ENCODE peak calls at places on chromosomes 6 and 20, in four cellular contexts. N, Z, S and U are unnamed samples.

GRCh38 chr6:29442670-29443184 is 3.6 kb downstream of the OR10C1 start:
- DNase-seq in N (no peak), Z (no peak), S (no peak), U (no peak)

GRCh38 chr20:49592120-49592519 is 24.2 kb upstream of the PTGIS start:
- DNase-seq in N (no peak), Z (no peak), S (no peak), U (no peak)

GRCh38 chr20:38542994-38543906 is 37.7 kb upstream of the ADIG start:
- DNase-seq in N (no peak), Z (no peak), S (no peak), U (no peak)

GRCh38 chr6:111761783-111762312 is 111.4 kb downstream of the FYN start:
- DNase-seq in N (no peak), Z (no peak), S (no peak), U (no peak)

GRCh38 chr6:14499804-14500203 is 382.2 kb downstream of the CD83 start:
- DNase-seq in N (no peak), Z (no peak), S (no peak), U (peak)

GRCh38 chr6:168147205-168147738 is 68.3 kb upstream of the FRMD1 start:
- DNase-seq in N (no peak), Z (no peak), S (no peak), U (no peak)

GRCh38 chr20:10247440-10247839 is 28.8 kb downstream of the SNAP25 start:
- DNase-seq in N (no peak), Z (no peak), S (no peak), U (no peak)

GRCh38 chr20:33822423-33822822 is 11.3 kb downstream of the CHMP4B start:
- DNase-seq in N (no peak), Z (no peak), S (no peak), U (no peak)

GRCh38 chr6:89187504-89187903 is 29.7 kb downstream of the GABRR1 start:
- DNase-seq in N (no peak), Z (no peak), S (no peak), U (no peak)
- TF ChIP-seq FOSL1 in N (no peak), Z (no peak), S (no peak), U (no peak)

DNA sequence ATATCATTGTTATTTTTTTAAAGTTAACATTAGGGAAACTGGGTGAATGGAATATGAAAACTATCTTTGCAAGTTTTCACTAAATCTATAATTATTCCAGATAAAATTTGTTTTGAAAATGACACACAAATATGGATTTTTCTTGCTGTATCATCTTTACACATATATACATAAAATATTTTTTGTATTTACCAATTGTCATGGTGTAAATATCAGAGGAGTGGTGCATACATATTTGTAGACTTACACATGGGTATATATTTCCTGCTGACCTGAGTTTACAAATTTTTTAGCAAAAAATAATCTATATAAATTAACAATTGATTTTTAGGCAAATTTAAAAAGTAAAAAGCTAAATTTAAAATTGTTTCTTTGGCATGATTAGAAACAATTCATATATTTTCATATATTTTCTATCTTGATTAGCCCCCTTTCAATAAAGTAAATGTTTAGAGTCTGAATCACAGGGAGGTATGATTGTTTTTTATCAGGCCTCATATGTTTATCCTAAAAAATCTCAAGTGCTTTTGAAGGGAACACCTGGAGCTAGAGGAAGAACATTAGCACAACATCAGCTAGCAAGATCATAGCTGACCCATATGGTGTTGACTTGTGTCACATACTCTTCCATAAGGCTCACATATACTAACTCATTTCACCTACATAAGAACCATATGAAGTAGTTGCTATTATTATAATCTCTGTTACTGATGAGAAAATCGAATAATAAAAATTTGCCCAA is 671.8 kb upstream of the GJE1 start:
- DNase-seq in N (no peak), Z (no peak), S (no peak), U (no peak)
- TF ChIP-seq FOSL1 in N (no peak), Z (no peak), S (no peak), U (no peak)

DNA sequence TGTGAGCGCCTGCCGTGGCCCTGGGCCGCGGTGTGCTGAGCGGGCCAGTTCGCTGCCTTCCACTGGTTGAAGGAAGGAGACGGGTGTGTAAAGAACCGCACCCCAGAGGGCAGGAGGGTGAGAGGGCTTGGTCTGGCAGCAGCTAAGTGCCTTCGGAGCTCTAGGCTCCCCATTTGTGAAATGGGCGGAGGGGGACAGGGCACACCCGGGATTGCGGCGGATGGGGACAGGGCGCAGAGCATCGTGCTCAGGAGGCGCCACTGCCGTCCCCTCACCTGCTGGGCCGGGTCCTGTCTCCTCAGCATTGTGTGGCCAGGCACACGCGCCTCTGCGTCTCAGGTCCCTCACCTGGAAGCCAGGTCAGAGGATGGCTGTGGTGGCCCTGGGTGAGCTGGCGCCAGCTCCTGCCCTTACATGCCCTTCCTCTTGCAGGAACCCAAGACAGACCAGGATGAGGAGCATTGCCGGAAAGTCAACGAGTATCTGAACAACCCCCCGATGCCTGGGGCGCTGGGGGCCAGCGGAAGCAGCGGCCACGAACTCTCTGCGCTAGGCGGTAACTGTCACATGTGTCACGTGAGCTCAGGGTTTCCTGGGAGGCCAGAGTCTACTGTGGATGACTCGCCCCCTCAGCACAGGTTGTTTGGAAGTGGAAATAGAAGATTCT is 3.1 kb downstream of the ADRM1 start:
- DNase-seq in N (no peak), Z (no peak), S (no peak), U (no peak)
- TF ChIP-seq FOSL1 in N (no peak), Z (no peak), S (no peak), U (no peak)

GRCh38 chr20:5168582-5169396 is 42.0 kb downstream of the CDS2 start:
- DNase-seq in N (no peak), Z (no peak), S (no peak), U (no peak)

GRCh38 chr20:5171074-5171789 is 44.4 kb downstream of the CDS2 start:
- DNase-seq in N (no peak), Z (no peak), S (no peak), U (no peak)

GRCh38 chr20:5172167-5172586 is 45.4 kb downstream of the CDS2 start:
- DNase-seq in N (no peak), Z (no peak), S (no peak), U (no peak)

GRCh38 chr20:5171790-5172164 is 45.0 kb downstream of the CDS2 start:
- DNase-seq in N (peak), Z (no peak), S (no peak), U (no peak)

GRCh38 chr20:5170341-5170740 is 43.5 kb downstream of the CDS2 start:
- DNase-seq in N (no peak), Z (no peak), S (no peak), U (no peak)
- TF ChIP-seq FOSL1 in N (no peak), Z (no peak), S (no peak), U (no peak)

DNA sequence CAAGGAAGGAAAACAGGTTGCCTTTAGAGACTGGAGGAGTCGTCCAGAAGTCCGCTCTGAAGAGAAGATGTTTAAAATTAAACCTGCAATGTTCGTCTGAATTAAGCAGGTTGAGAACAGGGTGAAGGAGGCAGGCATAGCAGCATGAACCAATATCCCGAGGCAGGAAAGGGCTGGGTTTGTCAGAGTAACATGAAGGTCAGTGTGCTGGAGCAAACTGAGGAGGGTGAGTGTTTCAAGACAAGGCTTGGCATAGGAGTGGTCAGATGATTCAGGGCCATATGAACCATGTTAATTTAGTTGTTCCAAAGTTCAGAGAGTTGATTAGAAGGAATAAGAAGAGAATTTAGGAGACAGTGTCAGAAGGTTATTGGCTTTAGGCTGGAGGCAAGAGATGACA is 93.3 kb downstream of the UTRN start:
- DNase-seq in N (no peak), Z (no peak), S (no peak), U (no peak)
- TF ChIP-seq FOSL1 in N (no peak), Z (no peak), S (no peak), U (no peak)

DNA sequence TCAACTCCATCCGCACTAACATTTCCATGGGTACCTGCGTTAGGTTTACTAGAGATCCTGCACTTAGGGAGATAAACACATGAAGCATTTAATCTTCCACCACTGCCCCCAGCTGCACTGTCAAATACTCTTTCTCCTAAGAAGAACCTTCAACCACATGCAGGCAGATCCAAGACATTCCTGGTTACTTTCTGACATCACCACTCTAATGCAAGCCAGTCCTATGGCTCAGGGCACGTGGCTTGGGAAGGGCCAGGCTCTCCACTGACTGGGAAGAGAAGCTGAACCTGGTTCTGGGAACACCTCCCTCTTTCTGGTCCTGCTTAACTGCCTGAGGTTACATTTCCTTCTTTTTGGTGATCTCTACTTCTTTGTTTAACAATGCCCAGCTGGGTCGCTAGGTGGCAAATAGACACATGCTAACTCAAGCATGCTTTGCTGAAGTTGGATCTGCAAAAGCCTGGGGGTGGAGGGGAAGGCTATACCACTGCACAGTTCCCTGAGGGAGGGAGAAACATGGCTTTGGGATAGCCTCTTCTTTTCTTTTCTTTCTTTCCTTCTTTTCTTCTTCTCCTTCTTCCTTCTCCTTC is 249.8 kb downstream of the GMDS start:
- DNase-seq in N (no peak), Z (no peak), S (no peak), U (peak)
- TF ChIP-seq FOSL1 in N (no peak), Z (no peak), S (no peak), U (no peak)

GRCh38 chr20:59074456-59074855 is 31.9 kb upstream of the PRELID3B start:
- DNase-seq in N (no peak), Z (no peak), S (no peak), U (no peak)
- TF ChIP-seq FOSL1 in N (peak), Z (no peak), S (no peak), U (peak)